ENCODE peak calls at places on chromosome 10, in nine cellular contexts. One of them, this sample, is unnamed.

GRCh38 chr10:6173203-6173602 is 29.5 kb upstream of the PFKFB3 start:
- DNase-seq in AG10803: no peak
- DNase-seq in posterior cingulate gyrus: no peak
- DNase-seq in HepG2: peak
- DNase-seq in progenitor cell of endocrine pancreas: no peak
- DNase-seq in EL: no peak
- DNase-seq in left kidney: no peak
- DNase-seq in KBM-7: peak
- DNase-seq in germinal center: no peak
- DNase-seq in this sample: peak

GRCh38 chr10:72011016-72011415 is 46.8 kb downstream of the CHST3 start:
- DNase-seq in progenitor cell of endocrine pancreas: no peak
- DNase-seq in AG10803: no peak
- DNase-seq in germinal center: no peak
- DNase-seq in EL: no peak
- DNase-seq in KBM-7: no peak
- DNase-seq in left kidney: no peak
- DNase-seq in HepG2: no peak
- DNase-seq in posterior cingulate gyrus: no peak
- DNase-seq in this sample: no peak

GRCh38 chr10:130361351-130362105 is 225.3 kb downstream of the GLRX3 start:
- DNase-seq in left kidney: no peak
- DNase-seq in HepG2: no peak
- DNase-seq in KBM-7: no peak
- DNase-seq in progenitor cell of endocrine pancreas: no peak
- DNase-seq in posterior cingulate gyrus: peak
- DNase-seq in germinal center: no peak
- DNase-seq in EL: no peak
- DNase-seq in AG10803: no peak
- DNase-seq in this sample: no peak

GRCh38 chr10:84367256-84367655 is 38.9 kb downstream of the CCSER2 start:
- DNase-seq in germinal center: no peak
- DNase-seq in posterior cingulate gyrus: peak
- DNase-seq in AG10803: no peak
- DNase-seq in HepG2: no peak
- DNase-seq in EL: no peak
- DNase-seq in KBM-7: no peak
- DNase-seq in progenitor cell of endocrine pancreas: no peak
- DNase-seq in left kidney: no peak
- DNase-seq in this sample: no peak

GRCh38 chr10:77793831-77794230 is 132.7 kb downstream of the DLG5 start:
- DNase-seq in left kidney: no peak
- DNase-seq in HepG2: no peak
- DNase-seq in posterior cingulate gyrus: peak
- DNase-seq in KBM-7: no peak
- DNase-seq in progenitor cell of endocrine pancreas: no peak
- DNase-seq in germinal center: no peak
- DNase-seq in EL: no peak
- DNase-seq in AG10803: no peak
- DNase-seq in this sample: no peak

GRCh38 chr10:89481662-89482061 is 53.7 kb downstream of the SLC16A12 start:
- DNase-seq in germinal center: no peak
- DNase-seq in AG10803: peak
- DNase-seq in EL: peak
- DNase-seq in progenitor cell of endocrine pancreas: no peak
- DNase-seq in HepG2: no peak
- DNase-seq in left kidney: no peak
- DNase-seq in posterior cingulate gyrus: no peak
- DNase-seq in KBM-7: no peak
- DNase-seq in this sample: no peak

GRCh38 chr10:71287456-71287855 is 31.6 kb upstream of the SLC29A3 start:
- DNase-seq in left kidney: no peak
- DNase-seq in AG10803: no peak
- DNase-seq in KBM-7: no peak
- DNase-seq in EL: no peak
- DNase-seq in germinal center: no peak
- DNase-seq in progenitor cell of endocrine pancreas: no peak
- DNase-seq in HepG2: no peak
- DNase-seq in posterior cingulate gyrus: peak
- DNase-seq in this sample: no peak

GRCh38 chr10:58920655-58921003 is 255.8 kb upstream of the PHYHIPL start:
- DNase-seq in germinal center: no peak
- DNase-seq in EL: no peak
- DNase-seq in posterior cingulate gyrus: no peak
- DNase-seq in left kidney: no peak
- DNase-seq in KBM-7: no peak
- DNase-seq in progenitor cell of endocrine pancreas: no peak
- DNase-seq in AG10803: no peak
- DNase-seq in HepG2: no peak
- DNase-seq in this sample: no peak